ENCODE peak calls at places on chromosomes 6 and 20, in nine cellular contexts. R is Panc1, B is GM23338, W is A549, Z is GM12878, V is K562, I is HL-60, H is HepG2, A is SK-N-SH. F is an unnamed sample.
A peak's percentile ranks its signal among the peaks of the same experiment; 100 is the strongest.

GRCh38 chr20:38806855-38807655 is 1.6 kb downstream of the PPP1R16B start:
- DNase-seq in Z (no peak), A (peak; percentile 43), V (no peak), I (no peak), W (no peak), H (no peak), B (peak; percentile 22), R (no peak), F (no peak)

GRCh38 chr6:113634352-113635163 is 222.6 kb upstream of the MARCKS start:
- DNase-seq in W (no peak), V (no peak), R (no peak), B (no peak), I (no peak), Z (peak; percentile 88), A (no peak), H (no peak), F (no peak)

GRCh38 chr20:17969884-17970409 is 1.1 kb downstream of the MGME1 start:
- DNase-seq in Z (no peak), B (peak; percentile 39), R (no peak), W (peak; percentile 40), A (no peak), H (peak; percentile 71), V (peak; percentile 32), I (peak; percentile 78), F (no peak)

GRCh38 chr20:1866834-1867233 is 28.4 kb upstream of the SIRPA start:
- DNase-seq in W (no peak), Z (no peak), V (no peak), B (no peak), A (no peak), I (no peak), H (peak; percentile 53), R (no peak), F (no peak)

GRCh38 chr6:96235927-96236326 is 220.2 kb downstream of the FUT9 start:
- DNase-seq in I (no peak), H (no peak), A (no peak), Z (no peak), V (no peak), W (no peak), B (no peak), R (no peak), F (no peak)

GRCh38 chr6:93849857-93850256 is 430.5 kb upstream of the EPHA7 start:
- DNase-seq in V (no peak), A (no peak), R (no peak), W (no peak), H (no peak), I (no peak), B (no peak), Z (no peak), F (no peak)

GRCh38 chr6:143232849-143233248 is 172.2 kb downstream of the AIG1 start:
- DNase-seq in H (peak; percentile 65), Z (peak; percentile 2), I (no peak), W (peak; percentile 13), A (peak; percentile 37), B (peak; percentile 68), R (no peak), V (peak; percentile 58), F (peak; percentile 15)

GRCh38 chr6:30264731-30265130 is 51.5 kb upstream of the TRIM26 start:
- DNase-seq in Z (no peak), A (no peak), R (no peak), I (no peak), B (no peak), W (no peak), V (no peak), H (no peak), F (no peak)

GRCh38 chr20:23877524-23877923 is 2.0 kb downstream of the CST5 start:
- DNase-seq in I (no peak), R (no peak), H (no peak), A (no peak), B (no peak), Z (no peak), W (no peak), V (no peak), F (no peak)

GRCh38 chr6:158718431-158719126 is 68.7 kb downstream of the SYTL3 start:
- DNase-seq in H (peak; percentile 38), B (peak; percentile 92), I (no peak), A (peak; percentile 59), R (no peak), Z (no peak), V (peak; percentile 68), W (peak; percentile 40), F (peak; percentile 77)

GRCh38 chr6:81859884-81860283 is 107.4 kb upstream of the TENT5A start:
- DNase-seq in A (no peak), Z (no peak), R (no peak), W (no peak), I (no peak), B (no peak), H (no peak), V (no peak), F (no peak)

GRCh38 chr20:46701986-46702385 is 7.5 kb upstream of the SLC2A10 start:
- DNase-seq in A (no peak), H (no peak), Z (no peak), W (no peak), V (no peak), R (no peak), B (no peak), I (no peak), F (no peak)

GRCh38 chr6:132798820-132799538 is 542 bp upstream of the SLC18B1 start:
- DNase-seq in B (peak; percentile 84), R (no peak), A (peak; percentile 61), V (peak; percentile 75), W (no peak), H (peak; percentile 83), Z (peak; percentile 63), I (no peak), F (peak; percentile 76)

GRCh38 chr6:81309841-81310240 is 442.6 kb downstream of the TENT5A start:
- DNase-seq in W (no peak), B (no peak), V (no peak), Z (no peak), A (no peak), R (no peak), H (no peak), I (no peak), F (no peak)

GRCh38 chr6:26554669-26555504 is 16.7 kb downstream of the HMGN4 start:
- DNase-seq in V (no peak), H (peak; percentile 69), A (no peak), R (no peak), Z (no peak), W (no peak), I (no peak), B (peak; percentile 68), F (no peak)

GRCh38 chr6:40160826-40161225 is 226.6 kb upstream of the MOCS1 start:
- DNase-seq in R (no peak), W (no peak), I (no peak), V (peak; percentile 20), H (no peak), Z (no peak), A (no peak), B (no peak), F (no peak)

GRCh38 chr20:24965065-24965919 is 16.2 kb downstream of the CST7 start:
- DNase-seq in B (no peak), Z (no peak), A (no peak), I (no peak), H (no peak), R (no peak), W (no peak), V (no peak), F (no peak)

GRCh38 chr6:89281779-89282246 is 33.3 kb downstream of the GABRR2 start:
- DNase-seq in R (no peak), W (peak; percentile 58), V (peak; percentile 77), Z (no peak), I (peak; percentile 70), A (peak; percentile 65), B (peak; percentile 84), H (peak; percentile 44), F (peak; percentile 66)

GRCh38 chr20:9166153-9166780 is 97.4 kb downstream of the PLCB4 start:
- DNase-seq in W (peak; percentile 10), A (no peak), R (no peak), V (no peak), I (no peak), H (no peak), Z (no peak), B (peak; percentile 17), F (no peak)
- TF ChIP-seq REST in W (no peak), A (no peak), R (no peak), V (no peak), I (no peak), H (no peak), Z (no peak), B (no peak), F (no peak)

GRCh38 chr6:12309070-12309469 is 18.9 kb downstream of the EDN1 start:
- DNase-seq in B (no peak), A (no peak), I (no peak), W (no peak), V (no peak), Z (no peak), R (no peak), H (no peak), F (no peak)

GRCh38 chr6:12313311-12313991 is 23.3 kb downstream of the EDN1 start:
- DNase-seq in R (no peak), W (no peak), A (no peak), H (no peak), V (no peak), B (no peak), Z (no peak), I (no peak), F (no peak)

GRCh38 chr6:12312736-12313135 is 22.6 kb downstream of the EDN1 start:
- DNase-seq in W (no peak), V (no peak), H (no peak), A (no peak), I (no peak), B (no peak), R (no peak), Z (no peak), F (no peak)

GRCh38 chr6:12313992-12314589 is 23.9 kb downstream of the EDN1 start:
- DNase-seq in Z (no peak), R (peak; percentile 59), I (no peak), V (no peak), H (peak; percentile 29), A (no peak), B (no peak), W (no peak), F (peak; percentile 59)

GRCh38 chr6:12311106-12311505 is 20.9 kb downstream of the EDN1 start:
- DNase-seq in Z (no peak), R (no peak), A (no peak), B (no peak), W (no peak), H (no peak), I (no peak), V (no peak), F (no peak)
- TF ChIP-seq CTCF in Z (peak; percentile 6), R (peak; percentile 60), A (no peak), B (peak; percentile 47), W (peak; percentile 54), H (peak; percentile 52), I (no peak), V (no peak), F (peak; percentile 43)

GRCh38 chr6:73156793-73157767 is 68.2 kb downstream of the KHDC1L start:
- DNase-seq in I (no peak), V (no peak), W (no peak), Z (no peak), R (no peak), A (peak; percentile 12), H (no peak), B (no peak), F (no peak)
- TF ChIP-seq REST in I (no peak), V (no peak), W (no peak), Z (no peak), R (no peak), A (no peak), H (no peak), B (no peak), F (no peak)

DNA sequence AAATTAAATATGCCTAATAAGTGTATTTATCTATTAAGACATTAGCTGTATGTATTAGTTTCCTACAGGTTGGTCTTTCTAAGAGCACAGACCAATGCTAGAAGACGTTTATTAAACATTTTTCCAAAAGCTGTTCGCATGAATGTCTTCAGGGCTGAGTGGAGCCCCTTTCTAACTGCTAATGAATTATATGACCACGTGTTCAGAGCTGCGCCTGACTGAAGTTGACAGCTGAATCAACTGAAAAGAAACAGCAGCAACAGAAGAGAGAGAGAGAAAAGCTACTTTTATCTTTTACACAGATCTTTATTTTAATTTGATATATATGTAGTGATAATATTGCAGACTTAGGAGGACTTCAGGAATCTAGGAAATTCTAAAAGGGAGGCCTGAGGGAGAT is 75.2 kb upstream of the ARID1B start:
- DNase-seq in H (no peak), V (no peak), Z (no peak), W (no peak), A (no peak), I (no peak), R (no peak), B (no peak), F (no peak)
- TF ChIP-seq CTCF in H (no peak), V (no peak), Z (no peak), W (no peak), A (no peak), I (no peak), R (no peak), B (no peak), F (no peak)